ENCODE peak calls at places on chromosomes 1 and 21, in four cellular contexts. R is esophagus squamous epithelium; U is CD8-positive, alpha-beta T cell; K is A673. M is an unnamed sample.

GRCh38 chr21:34582506-34583150 is 32.3 kb downstream of the RCAN1 start:
- DNase-seq in U (no peak), R (no peak), K (peak; percentile 53), M (peak; percentile 38)

GRCh38 chr1:203581841-203582240 is 44.8 kb upstream of the ATP2B4 start:
- DNase-seq in R (no peak), U (no peak), K (no peak), M (no peak)

GRCh38 chr1:245108909-245109308 is 45.9 kb upstream of the KIF26B start:
- DNase-seq in R (no peak), U (no peak), K (no peak), M (no peak)

GRCh38 chr1:214438530-214438929 is 112.9 kb downstream of the PTPN14 start:
- DNase-seq in K (no peak), U (no peak), R (no peak), M (no peak)

GRCh38 chr1:235697517-235697916 is 47.9 kb upstream of the GNG4 start:
- DNase-seq in R (no peak), U (no peak), K (no peak), M (no peak)

GRCh38 chr1:81978945-81979344 is 178.2 kb downstream of the ADGRL2 start:
- DNase-seq in R (no peak), U (no peak), K (no peak), M (no peak)

GRCh38 chr1:115312752-115313151 is 25.3 kb downstream of the NGF start:
- DNase-seq in U (no peak), R (no peak), K (no peak), M (no peak)

GRCh38 chr1:197269053-197269452 is 1.0 kb downstream of the CRB1 start:
- DNase-seq in U (no peak), R (no peak), K (no peak), M (peak; percentile 4)

GRCh38 chr1:24101796-24102580 is 9.9 kb downstream of the MYOM3 start:
- DNase-seq in U (no peak), R (no peak), K (no peak), M (no peak)

GRCh38 chr1:154888757-154889156 is 18.7 kb upstream of the KCNN3 start:
- DNase-seq in K (no peak), U (no peak), R (no peak), M (no peak)

GRCh38 chr1:54381524-54381923 is 24.7 kb downstream of the SSBP3 start:
- DNase-seq in R (no peak), K (no peak), U (no peak), M (no peak)

GRCh38 chr1:161092621-161093028 is 3.3 kb upstream of the NECTIN4 start:
- DNase-seq in R (no peak), U (no peak), K (no peak), M (no peak)

GRCh38 chr1:44031900-44032817 is 897 bp upstream of the SLC6A9 start:
- DNase-seq in U (no peak), R (no peak), K (no peak), M (no peak)

GRCh38 chr21:45982256-45982757 is 737 bp downstream of the COL6A1 start:
- DNase-seq in R (no peak), K (no peak), U (no peak), M (peak; percentile 36)

GRCh38 chr21:29360799-29361765 is 62.4 kb downstream of the BACH1 start:
- DNase-seq in U (no peak), K (no peak), R (no peak), M (no peak)

GRCh38 chr1:27349784-27350672 is 8.2 kb downstream of the SYTL1 start:
- DNase-seq in U (no peak), K (peak; percentile 69), R (no peak), M (peak; percentile 69)

GRCh38 chr1:85133565-85134159 is 67.2 kb downstream of the SYDE2 start:
- DNase-seq in U (no peak), K (no peak), R (no peak), M (no peak)

GRCh38 chr1:31745071-31745897 is 18.9 kb downstream of the ADGRB2 start:
- DNase-seq in R (no peak), K (peak; percentile 78), U (no peak), M (peak; percentile 59)

GRCh38 chr21:35616090-35616489 is 444.2 kb downstream of the SETD4 start:
- DNase-seq in U (no peak), R (no peak), K (peak; percentile 10), M (no peak)

GRCh38 chr1:227742738-227743715 is 7.8 kb downstream of the SNAP47 start:
- DNase-seq in U (no peak), K (no peak), R (no peak), M (no peak)

DNA sequence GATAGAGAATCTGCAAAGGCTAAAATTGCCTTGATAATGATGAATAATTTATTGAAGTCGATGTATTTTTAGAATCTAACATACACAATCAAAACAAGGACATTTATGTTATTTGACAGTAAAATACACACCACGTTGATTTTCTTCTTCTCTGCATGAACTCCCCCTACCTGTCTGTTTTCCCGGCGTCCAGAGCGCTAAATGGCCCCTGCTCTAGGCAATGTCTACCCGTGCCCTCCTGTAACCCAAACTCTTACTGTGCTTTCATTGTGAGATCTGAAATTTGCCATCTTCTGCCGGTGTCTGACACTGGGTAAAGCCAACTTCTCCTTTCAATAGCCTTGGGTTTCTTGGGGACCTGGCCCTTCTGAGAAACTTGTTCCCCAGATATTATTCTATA is 6.7 kb upstream of the OR11L1 start:
- DNase-seq in U (no peak), R (no peak), K (no peak), M (no peak)
- H3K9me3 ChIP-seq in U (no peaks in the 10 kb centered on the region), R (no peaks in the 10 kb centered on the region), K (peaks cover 11% of the 10 kb centered on the region), M (no peaks in the 10 kb centered on the region)

DNA sequence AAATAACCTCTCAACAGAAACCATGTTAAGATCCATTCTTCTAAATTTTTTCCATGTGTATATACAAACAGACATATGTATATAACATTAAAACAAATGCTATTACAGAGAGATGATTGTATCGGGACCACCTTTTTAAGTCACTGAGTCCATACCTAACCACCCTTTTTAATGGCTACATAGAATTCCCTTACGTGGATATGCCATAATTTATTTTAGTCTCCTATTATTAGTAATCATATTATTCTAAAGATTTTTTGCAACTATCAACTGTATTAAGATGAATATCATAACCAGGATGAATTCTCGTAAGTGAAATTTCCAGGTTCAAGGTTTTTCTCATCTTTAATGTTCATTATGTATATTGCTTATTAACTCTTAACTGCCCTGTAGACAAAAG is 259.7 kb downstream of the HHAT start:
- DNase-seq in K (no peak), U (no peak), R (no peak), M (no peak)
- H3K9me3 ChIP-seq in K (no peaks in the 10 kb centered on the region), U (no peaks in the 10 kb centered on the region), R (no peaks in the 10 kb centered on the region), M (no peaks in the 10 kb centered on the region)

GRCh38 chr1:247047702-247048101 is 30.9 kb downstream of the ZNF670 start:
- DNase-seq in R (no peak), K (no peak), U (no peak), M (no peak)

GRCh38 chr1:247043406-247043805 is 35.2 kb downstream of the ZNF670 start:
- DNase-seq in U (no peak), K (no peak), R (no peak), M (no peak)

GRCh38 chr1:247047260-247047659 is 31.4 kb downstream of the ZNF670 start:
- DNase-seq in K (no peak), U (no peak), R (no peak), M (no peak)
- H3K9me3 ChIP-seq in K (peaks cover 65% of the 10 kb centered on the region), U (peaks cover 27% of the 10 kb centered on the region), R (peaks cover 44% of the 10 kb centered on the region), M (no peaks in the 10 kb centered on the region)

DNA sequence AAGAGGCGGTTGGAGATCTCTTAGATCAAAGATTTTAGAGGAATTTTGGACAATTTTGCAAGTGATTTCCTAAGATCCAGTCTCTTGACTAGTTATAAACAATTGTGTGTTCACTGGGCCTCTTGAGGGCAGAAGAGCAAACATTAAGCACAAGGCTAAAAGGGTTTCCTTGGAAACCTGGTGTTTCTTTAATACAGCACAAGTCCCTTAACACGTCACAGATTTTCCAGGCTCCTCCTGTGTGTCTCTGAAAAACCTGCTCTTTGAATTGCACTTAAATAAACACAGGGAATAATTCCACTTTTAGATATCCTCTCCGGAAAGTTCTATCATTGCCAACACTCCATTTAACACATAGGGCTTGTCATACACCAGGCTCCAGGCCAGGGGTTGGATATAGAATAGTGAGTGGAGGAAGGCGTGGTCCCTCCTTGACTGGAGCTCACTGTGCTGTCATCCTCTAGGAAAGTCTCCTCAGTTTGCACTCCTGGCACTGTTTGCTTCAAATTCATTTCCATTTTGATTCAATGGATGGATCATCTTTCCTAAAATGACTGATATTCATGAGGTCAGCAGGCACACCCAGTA is 442.5 kb downstream of the DSCAM start:
- DNase-seq in R (no peak), U (no peak), K (no peak), M (no peak)
- H3K9me3 ChIP-seq in R (no peaks in the 10 kb centered on the region), U (no peaks in the 10 kb centered on the region), K (peaks cover 48% of the 10 kb centered on the region), M (no peaks in the 10 kb centered on the region)

DNA sequence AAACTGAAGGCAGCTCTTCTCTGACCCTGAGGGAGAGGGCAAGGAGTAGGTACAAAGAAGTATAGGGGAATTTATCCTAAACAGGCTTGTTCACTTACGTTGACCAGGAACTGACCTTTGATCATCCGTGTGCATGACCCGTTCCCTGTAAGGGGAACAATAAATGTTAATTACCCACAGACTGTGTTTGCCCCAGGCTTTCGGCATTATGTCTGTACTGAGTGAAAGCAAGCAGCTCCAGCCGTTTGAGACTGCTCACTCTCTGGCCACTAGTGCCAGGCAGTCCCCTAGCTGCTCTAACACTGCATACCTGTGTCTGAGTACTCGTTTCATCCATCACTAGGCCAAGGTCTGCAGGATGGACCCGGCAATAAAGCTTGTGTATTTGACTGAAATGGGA is 1365.3 kb downstream of the NCAM2 start:
- DNase-seq in R (no peak), K (no peak), U (no peak), M (no peak)
- H3K9me3 ChIP-seq in R (no peaks in the 10 kb centered on the region), K (no peaks in the 10 kb centered on the region), U (no peaks in the 10 kb centered on the region), M (no peaks in the 10 kb centered on the region)

DNA sequence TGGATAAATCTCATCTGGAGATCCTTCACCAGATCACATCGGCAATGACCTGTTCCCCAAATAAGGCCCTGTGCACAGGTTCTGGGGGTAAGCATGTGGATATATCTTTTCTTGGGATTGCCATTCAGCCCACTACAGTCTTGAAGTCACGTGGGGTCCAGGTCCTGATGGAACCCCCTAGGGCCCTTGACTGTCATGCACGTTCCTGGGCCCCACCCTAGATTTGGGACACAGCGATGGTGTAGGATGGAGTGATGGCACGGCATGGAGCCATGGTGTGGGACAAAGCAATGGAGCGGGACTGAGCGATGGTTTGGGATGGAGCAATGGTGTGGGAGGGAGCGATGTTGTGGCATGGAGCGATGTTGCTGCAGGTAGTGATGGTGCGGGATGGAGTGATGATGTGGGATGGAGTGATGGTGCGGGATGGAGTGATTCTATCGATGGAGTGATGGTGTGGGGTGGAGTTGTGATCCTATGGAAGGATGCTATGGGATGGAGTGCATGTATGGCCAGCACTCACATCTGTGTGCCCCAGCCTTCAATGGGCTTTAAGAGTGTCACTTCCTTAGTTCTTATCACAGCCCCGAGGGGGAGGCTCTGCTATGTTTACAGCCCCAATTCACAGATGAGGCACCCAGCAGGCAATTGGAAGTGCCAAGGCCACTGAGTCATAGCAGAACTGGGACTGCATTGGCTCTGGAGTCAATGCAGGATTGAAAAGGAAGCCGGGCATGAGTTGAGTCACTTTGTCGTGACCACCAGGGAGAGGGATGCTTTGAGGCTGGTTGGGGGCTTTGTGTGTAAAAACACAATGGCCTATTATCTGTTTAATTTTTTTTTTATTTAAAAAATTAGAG is 97.0 kb upstream of the C1orf174 start:
- DNase-seq in U (no peak), K (no peak), R (no peak), M (no peak)
- H3K9me3 ChIP-seq in U (no peaks in the 10 kb centered on the region), K (no peaks in the 10 kb centered on the region), R (no peaks in the 10 kb centered on the region), M (no peaks in the 10 kb centered on the region)

GRCh38 chr1:4598561-4598960 is 55.8 kb upstream of the AJAP1 start:
- DNase-seq in U (no peak), K (no peak), R (no peak), M (no peak)

GRCh38 chr1:4601986-4602385 is 52.4 kb upstream of the AJAP1 start:
- DNase-seq in R (no peak), K (no peak), U (no peak), M (no peak)

GRCh38 chr1:4599521-4599920 is 54.9 kb upstream of the AJAP1 start:
- DNase-seq in U (no peak), R (no peak), K (no peak), M (no peak)

GRCh38 chr1:4600615-4601460 is 53.6 kb upstream of the AJAP1 start:
- DNase-seq in R (no peak), K (no peak), U (no peak), M (no peak)

GRCh38 chr1:4599951-4600481 is 54.4 kb upstream of the AJAP1 start:
- DNase-seq in K (no peak), U (no peak), R (no peak), M (no peak)
- H3K9me3 ChIP-seq in K (no peaks in the 10 kb centered on the region), U (no peaks in the 10 kb centered on the region), R (no peaks in the 10 kb centered on the region), M (peaks cover 4% of the 10 kb centered on the region)